ENCODE peak calls at places on chromosomes 12 and 14, in four cellular contexts. A, M, S and L are unnamed samples. For H3K36me3 and H3K4me1, the result is how much of the 10 kb centered on the place peaks cover.

GRCh38 chr14:86296173-86296572 is 766.2 kb downstream of the FLRT2 start:
- DNase-seq in M (no peak), A (no peak), S (no peak), L (no peak)

GRCh38 chr12:6462234-6462995 is 8.1 kb downstream of the VAMP1 start:
- DNase-seq in S (no peak), A (no peak), M (no peak), L (no peak)

GRCh38 chr14:36955967-36956366 is 216.4 kb downstream of the SLC25A21 start:
- DNase-seq in S (no peak), A (no peak), M (no peak), L (no peak)

GRCh38 chr12:124898200-124898950 is 16.1 kb downstream of the UBC start:
- DNase-seq in A (peak), S (no peak), M (peak), L (peak)

GRCh38 chr12:120093592-120094355 is 22.8 kb downstream of the RAB35 start:
- DNase-seq in A (peak), S (no peak), M (no peak), L (no peak)

GRCh38 chr12:71237128-71237527 is 79.3 kb upstream of the TSPAN8 start:
- DNase-seq in S (no peak), M (no peak), A (no peak), L (no peak)

GRCh38 chr12:107775093-107775721 is 703 bp downstream of the ASCL4 start:
- DNase-seq in M (no peak), A (peak), S (no peak), L (no peak)

GRCh38 chr12:12927211-12928079 is 24.5 kb downstream of the GPRC5D start:
- DNase-seq in S (no peak), A (peak), M (peak), L (peak)

GRCh38 chr12:72560370-72560769 is 288.2 kb downstream of the TRHDE start:
- DNase-seq in M (no peak), S (no peak), A (no peak), L (no peak)

GRCh38 chr12:111840831-111841230 is 1.2 kb upstream of the MAPKAPK5 start:
- DNase-seq in S (no peak), M (no peak), A (no peak), L (no peak)

GRCh38 chr14:105927094-105927475 is 400.7 kb downstream of the TMEM121 start:
- DNase-seq in S (no peak), A (no peak), M (no peak), L (no peak)

GRCh38 chr12:129119537-129119936 is 266.3 kb downstream of the GLT1D1 start:
- DNase-seq in A (no peak), M (no peak), S (no peak), L (no peak)

GRCh38 chr14:58085877-58086276 is 66.1 kb downstream of the ARMH4 start:
- DNase-seq in A (no peak), S (no peak), M (no peak), L (no peak)

GRCh38 chr14:75879031-75879430 is 102.8 kb downstream of the TGFB3 start:
- DNase-seq in S (no peak), M (no peak), A (no peak), L (no peak)

GRCh38 chr14:66746316-66747006 is 238.5 kb downstream of the GPHN start:
- DNase-seq in A (peak), S (no peak), M (no peak), L (no peak)

GRCh38 chr12:1250641-1251040 is 259.6 kb downstream of the ERC1 start:
- DNase-seq in S (no peak), M (no peak), A (peak), L (no peak)

GRCh38 chr12:64781374-64782029 is 22.3 kb upstream of the GNS start:
- DNase-seq in M (no peak), S (no peak), A (peak), L (no peak)

GRCh38 chr12:78146365-78146772 is 315.7 kb downstream of the NAV3 start:
- DNase-seq in M (no peak), S (no peak), A (peak), L (no peak)

GRCh38 chr14:55546212-55546874 is 33.7 kb upstream of the KTN1 start:
- DNase-seq in S (no peak), M (no peak), A (no peak), L (no peak)

GRCh38 chr14:78075610-78076277 is 94.4 kb upstream of the NRXN3 start:
- DNase-seq in M (no peak), A (no peak), S (no peak), L (no peak)

GRCh38 chr12:88865537-88865936 is 285.3 kb upstream of the KITLG start:
- DNase-seq in S (no peak), M (no peak), A (no peak), L (no peak)

GRCh38 chr12:14773685-14774073 is 29.6 kb downstream of the WBP11 start:
- DNase-seq in A (peak), M (no peak), S (peak), L (no peak)

GRCh38 chr12:7346571-7347225 is 42.8 kb downstream of the ACSM4 start:
- DNase-seq in S (no peak), M (no peak), A (no peak), L (no peak)

GRCh38 chr14:58768977-58769376 is 131.2 kb downstream of the DACT1 start:
- DNase-seq in A (no peak), M (no peak), S (no peak), L (no peak)

GRCh38 chr12:53869500-53869899 is 69.1 kb upstream of the HOXC13 start:
- DNase-seq in M (no peak), A (no peak), S (no peak), L (no peak)
- H3K27ac ChIP-seq in M (no peak), A (no peak), S (no peak), L (no peak)

GRCh38 chr12:132723015-132723763 is 12.5 kb downstream of the PGAM5 start:
- DNase-seq in M (no peak), S (no peak), A (no peak), L (no peak)

GRCh38 chr12:132727091-132727794 is 16.6 kb downstream of the PGAM5 start:
- DNase-seq in M (no peak), A (no peak), S (no peak), L (no peak)

GRCh38 chr12:132723764-132724140 is 13.1 kb downstream of the PGAM5 start:
- DNase-seq in S (no peak), M (no peak), A (no peak), L (no peak)

GRCh38 chr12:132726386-132726785 is 15.7 kb downstream of the PGAM5 start:
- DNase-seq in M (no peak), S (no peak), A (no peak), L (no peak)

DNA sequence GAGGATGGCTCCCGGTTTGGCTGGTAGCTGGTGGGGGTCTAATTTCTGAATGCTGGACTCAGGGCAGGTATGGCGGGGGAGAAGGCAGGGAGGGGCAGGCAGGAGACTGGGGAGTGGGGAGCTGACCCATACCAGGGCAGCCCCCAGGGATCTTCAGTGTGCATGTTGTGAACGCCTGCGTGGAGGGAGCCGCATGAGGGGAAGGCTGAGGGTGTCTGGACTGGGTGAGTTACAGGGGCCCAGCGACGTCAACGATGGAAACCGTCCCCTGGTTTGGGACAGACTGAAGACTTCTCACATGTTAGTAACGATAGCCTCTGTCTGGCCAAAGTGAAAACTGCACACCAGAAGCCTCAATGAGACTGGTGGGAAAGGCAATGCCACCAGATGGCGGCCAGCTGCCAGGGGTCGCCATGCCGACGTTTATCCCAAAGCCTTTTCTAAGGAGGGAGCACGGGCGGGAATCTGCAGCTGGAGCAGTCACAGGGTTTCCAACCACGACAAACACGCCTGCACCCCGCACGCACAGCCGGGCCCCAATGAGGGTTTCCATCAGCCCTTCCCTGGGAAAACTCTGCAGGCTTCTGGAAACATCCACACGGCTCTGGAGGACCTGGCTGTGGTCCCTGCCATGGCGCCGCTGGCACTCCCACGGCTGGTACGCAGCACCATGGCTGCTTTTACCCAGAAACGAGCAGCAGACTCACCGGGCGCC is 14.0 kb downstream of the PGAM5 start:
- DNase-seq in M (no peak), S (no peak), A (no peak), L (no peak)
- H3K36me3 ChIP-seq in M (under half), S (under half), A (half or more), L (half or more)

DNA sequence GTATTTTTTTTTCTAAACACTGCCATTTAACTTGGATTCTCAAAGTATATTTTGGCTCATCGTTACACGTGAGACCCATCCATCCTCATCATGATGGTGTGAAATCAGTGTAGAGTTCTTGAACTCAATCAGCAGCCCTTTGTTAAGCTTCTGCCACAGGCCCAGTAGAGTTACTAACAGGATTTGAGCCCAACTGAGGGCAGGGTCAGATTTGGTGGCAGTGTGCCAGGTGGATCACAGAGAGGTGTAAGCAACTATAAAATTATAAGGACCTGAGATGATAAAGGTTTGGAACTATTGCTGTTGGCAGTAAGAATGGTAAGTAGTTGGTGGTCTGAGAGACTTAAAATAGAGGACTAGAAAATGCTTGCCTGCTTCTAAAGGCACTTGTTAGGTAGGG is 72.8 kb downstream of the RASSF8 start:
- DNase-seq in M (no peak), S (no peak), A (no peak), L (no peak)
- H3K4me1 ChIP-seq in M (under half), S (under half), A (under half), L (under half)

DNA sequence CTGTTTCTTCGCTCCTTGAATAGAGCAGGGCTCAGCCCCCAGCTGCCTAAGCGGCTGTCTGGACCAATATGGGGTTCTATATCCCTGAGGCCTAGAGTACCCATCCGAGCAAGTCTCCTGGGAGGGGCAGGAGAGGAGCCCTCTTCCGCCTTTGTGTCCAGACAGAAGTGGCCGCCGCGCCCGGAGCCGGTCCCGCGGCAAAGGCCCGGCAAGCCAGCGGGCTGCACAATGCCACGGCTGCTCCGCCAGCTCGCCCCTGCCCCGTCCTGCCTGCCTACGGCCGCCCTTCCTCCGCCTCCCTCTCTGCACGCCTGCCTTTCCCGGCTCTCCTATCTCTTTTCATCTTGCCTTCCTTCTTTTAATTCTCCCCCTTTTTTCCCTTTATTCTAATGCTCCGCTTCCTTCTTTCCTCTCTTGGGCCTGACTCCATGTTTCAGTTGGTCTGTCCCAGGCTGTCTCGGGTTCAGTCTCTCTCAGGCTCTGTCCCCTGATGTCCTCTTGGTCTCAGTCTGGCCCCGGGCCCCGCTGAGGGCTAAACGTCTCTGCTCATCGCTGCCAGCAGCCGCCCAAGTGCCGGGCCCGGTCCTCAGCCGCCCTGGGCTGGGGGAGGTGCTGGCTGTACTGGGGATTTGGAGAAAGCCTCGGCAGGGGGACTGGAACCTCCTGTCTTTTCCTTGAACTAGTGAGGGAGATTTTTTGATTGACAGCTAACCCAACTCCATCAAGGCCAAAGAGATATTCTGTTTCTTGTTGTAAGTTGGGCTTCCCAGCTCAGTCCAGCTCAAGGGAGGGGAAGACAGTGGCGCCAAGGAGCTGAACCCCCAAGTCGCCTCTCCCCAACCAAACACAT is 2.4 kb upstream of the HOXC9 start:
- DNase-seq in M (no peak), A (no peak), S (no peak), L (no peak)
- H3K27ac ChIP-seq in M (no peak), A (no peak), S (no peak), L (peak)

GRCh38 chr12:53518381-53518780 is 11.1 kb upstream of the NPFF start:
- DNase-seq in A (no peak), S (no peak), M (no peak), L (no peak)
- H3K36me3 ChIP-seq in A (half or more), S (under half), M (half or more), L (half or more)

GRCh38 chr12:131831021-131831571 is 2.9 kb downstream of the MMP17 start:
- DNase-seq in M (no peak), S (no peak), A (no peak), L (no peak)
- H3K4me1 ChIP-seq in M (under half), S (under half), A (under half), L (under half)